ENCODE peak calls at places on chromosome 7, in seven cellular contexts. Z is ovary, M is ascending aorta, E is adrenal gland, C is Peyer's patch, I is heart right ventricle, K is mammary epithelial cell. X is an unnamed sample. For H3K4me1, the result is how much of the 10 kb centered on the place peaks cover.

GRCh38 chr7:86867163-86867762 is 192.2 kb downstream of the ELAPOR2 start:
- DNase-seq in Z (no peak), M (no peak), E (no peak), C (no peak), I (no peak), K (no peak), X (no peak)

GRCh38 chr7:72298912-72299311 is 113.2 kb downstream of the CALN1 start:
- DNase-seq in Z (no peak), M (no peak), E (no peak), C (no peak), I (no peak), K (no peak), X (no peak)

GRCh38 chr7:3712841-3713240 is 411.8 kb downstream of the SDK1 start:
- DNase-seq in Z (no peak), M (no peak), E (no peak), C (peak), I (no peak), K (no peak), X (no peak)

GRCh38 chr7:22653981-22654380 is 73.0 kb upstream of the IL6 start:
- DNase-seq in Z (no peak), M (no peak), E (no peak), C (no peak), I (no peak), K (no peak), X (no peak)

GRCh38 chr7:27149817-27150567 is 2.4 kb downstream of the HOXA3 start:
- DNase-seq in Z (no peak), M (no peak), E (no peak), C (peak), I (no peak), K (no peak), X (no peak)

GRCh38 chr7:28823582-28823981 is 134.5 kb downstream of the TRIL start:
- DNase-seq in Z (no peak), M (no peak), E (no peak), C (no peak), I (no peak), K (no peak), X (no peak)

GRCh38 chr7:25852249-25852994 is 299.6 kb upstream of the NFE2L3 start:
- DNase-seq in Z (peak), M (no peak), E (no peak), C (peak), I (peak), K (no peak), X (no peak)

GRCh38 chr7:41705109-41705871 is 2.4 kb upstream of the INHBA start:
- DNase-seq in Z (peak), M (peak), E (peak), C (peak), I (peak), K (peak), X (peak)

GRCh38 chr7:90792301-90792700 is 196.2 kb downstream of the CDK14 start:
- DNase-seq in Z (no peak), M (no peak), E (no peak), C (no peak), I (no peak), K (no peak), X (no peak)

GRCh38 chr7:42015413-42015698 is 221.7 kb downstream of the GLI3 start:
- DNase-seq in Z (no peak), M (no peak), E (no peak), C (no peak), I (no peak), K (no peak), X (no peak)

GRCh38 chr7:153446490-153446889 is 605.7 kb upstream of the DPP6 start:
- DNase-seq in Z (no peak), M (no peak), E (no peak), C (no peak), I (no peak), K (no peak), X (no peak)

GRCh38 chr7:11831727-11832495 is at the start of gene THSD7A:
- DNase-seq in Z (peak), M (no peak), E (peak), C (peak), I (peak), K (peak), X (peak)
- TF ChIP-seq CTCF in Z (no peak), M (no peak), E (no peak), C (peak), I (peak), K (no peak), X (no peak)

GRCh38 chr7:112942981-112943380 is 143.6 kb downstream of the GPR85 start:
- DNase-seq in Z (no peak), M (no peak), E (no peak), C (no peak), I (no peak), K (no peak), X (no peak)

GRCh38 chr7:112937651-112938390 is 147.6 kb upstream of the TMEM168 start:
- DNase-seq in Z (no peak), M (no peak), E (no peak), C (no peak), I (no peak), K (peak), X (no peak)

GRCh38 chr7:112939589-112940313 is 146.9 kb downstream of the GPR85 start:
- DNase-seq in Z (peak), M (peak), E (peak), C (peak), I (peak), K (peak), X (peak)

GRCh38 chr7:112940314-112940732 is 146.3 kb downstream of the GPR85 start:
- DNase-seq in Z (no peak), M (no peak), E (no peak), C (no peak), I (no peak), K (no peak), X (no peak)

DNA sequence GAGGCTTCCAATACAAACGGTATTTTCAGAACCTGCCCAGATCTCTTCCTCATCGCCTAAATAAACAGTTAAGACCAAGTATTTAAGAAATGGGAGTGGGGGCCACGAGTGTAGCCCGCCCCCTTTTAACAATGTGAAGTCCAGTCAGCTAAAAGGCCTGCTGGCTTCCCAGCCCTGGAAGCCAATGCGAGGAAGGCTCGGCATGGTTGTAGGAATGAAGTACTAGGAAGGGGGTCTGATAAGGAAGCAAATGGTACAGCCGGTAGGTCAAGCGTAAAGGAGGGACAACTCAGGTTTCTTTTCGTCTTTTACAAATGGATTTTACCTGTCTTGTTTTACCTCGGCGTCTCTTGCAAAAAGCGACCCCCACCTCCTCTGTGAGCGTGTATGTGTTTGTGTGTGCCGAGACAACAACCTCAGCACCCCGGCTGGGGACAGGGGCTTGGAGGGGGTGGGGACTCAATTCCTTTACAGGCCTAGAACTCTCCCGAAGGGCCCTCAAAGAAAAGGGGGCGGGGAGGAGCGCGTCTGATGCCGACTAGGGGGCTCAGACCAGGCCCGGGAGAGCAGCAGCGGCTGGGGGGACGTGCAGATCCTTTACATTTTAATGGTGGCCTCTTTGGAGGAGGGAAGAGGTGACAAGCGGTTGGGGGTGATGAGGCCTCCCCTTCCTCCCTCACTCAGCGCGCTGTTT is 147.6 kb downstream of the GPR85 start:
- DNase-seq in Z (peak), M (no peak), E (peak), C (peak), I (no peak), K (no peak), X (peak)
- H3K4me1 ChIP-seq in Z (under half), M (under half), E (under half), C (under half), I (under half), K (under half), X (under half)

DNA sequence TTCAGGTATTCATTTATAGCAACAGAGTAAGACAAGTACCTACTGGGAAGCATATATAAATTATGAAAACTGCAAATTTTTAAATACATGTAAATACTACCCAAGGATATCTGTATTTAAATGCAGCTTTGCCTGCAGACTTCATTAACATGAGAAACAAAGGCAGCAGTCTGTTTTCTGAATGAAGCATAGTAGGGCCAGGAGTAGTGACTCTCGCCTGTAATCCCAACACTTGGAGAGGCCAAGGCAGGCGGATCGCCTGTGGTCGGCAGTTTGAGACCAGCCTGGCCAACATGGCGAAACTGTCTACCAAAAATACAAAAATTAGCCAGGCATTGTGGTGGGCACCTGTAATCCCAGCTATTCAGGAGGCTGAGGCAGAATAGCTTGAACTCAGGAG is 42.5 kb upstream of the PHF14 start:
- DNase-seq in Z (no peak), M (no peak), E (no peak), C (no peak), I (no peak), K (no peak), X (no peak)
- H3K4me3 ChIP-seq in Z (no peak), M (no peak), E (no peak), C (no peak), I (no peak), K (no peak), X (no peak)

GRCh38 chr7:83072576-83073517 is 89.8 kb downstream of the PCLO start:
- DNase-seq in Z (no peak), M (no peak), E (no peak), C (no peak), I (no peak), K (peak), X (no peak)
- TF ChIP-seq CTCF in Z (no peak), M (no peak), E (no peak), C (peak), I (no peak), K (no peak), X (no peak)

GRCh38 chr7:50782376-50783208 is at the start of gene GRB10:
- DNase-seq in Z (peak), M (no peak), E (peak), C (no peak), I (peak), K (no peak), X (no peak)
- H3K4me1 ChIP-seq in Z (under half), M (under half), E (under half), C (under half), I (under half), K (under half), X (under half)

DNA sequence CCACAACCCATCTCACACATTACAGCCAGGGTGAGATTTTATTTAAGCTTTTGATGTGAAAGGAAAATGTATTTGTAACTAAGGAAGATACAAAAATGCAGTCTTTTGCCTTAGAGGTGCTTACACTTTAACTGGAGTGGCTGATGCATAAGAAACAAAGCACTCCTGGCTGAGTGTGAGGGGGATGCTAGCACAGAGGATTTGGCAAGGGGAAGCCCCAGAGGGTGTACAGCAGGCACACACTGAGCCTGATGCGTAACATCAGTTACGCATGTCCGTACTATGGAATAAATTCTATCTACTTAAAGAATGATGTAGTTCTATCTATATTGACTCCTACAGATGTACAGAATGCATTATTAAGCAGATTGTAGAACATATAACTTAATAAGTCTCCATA is 17.8 kb downstream of the GIMAP8 start:
- DNase-seq in Z (no peak), M (no peak), E (no peak), C (no peak), I (no peak), K (no peak), X (no peak)
- H3K4me3 ChIP-seq in Z (peak), M (no peak), E (no peak), C (no peak), I (peak), K (no peak), X (peak)

DNA sequence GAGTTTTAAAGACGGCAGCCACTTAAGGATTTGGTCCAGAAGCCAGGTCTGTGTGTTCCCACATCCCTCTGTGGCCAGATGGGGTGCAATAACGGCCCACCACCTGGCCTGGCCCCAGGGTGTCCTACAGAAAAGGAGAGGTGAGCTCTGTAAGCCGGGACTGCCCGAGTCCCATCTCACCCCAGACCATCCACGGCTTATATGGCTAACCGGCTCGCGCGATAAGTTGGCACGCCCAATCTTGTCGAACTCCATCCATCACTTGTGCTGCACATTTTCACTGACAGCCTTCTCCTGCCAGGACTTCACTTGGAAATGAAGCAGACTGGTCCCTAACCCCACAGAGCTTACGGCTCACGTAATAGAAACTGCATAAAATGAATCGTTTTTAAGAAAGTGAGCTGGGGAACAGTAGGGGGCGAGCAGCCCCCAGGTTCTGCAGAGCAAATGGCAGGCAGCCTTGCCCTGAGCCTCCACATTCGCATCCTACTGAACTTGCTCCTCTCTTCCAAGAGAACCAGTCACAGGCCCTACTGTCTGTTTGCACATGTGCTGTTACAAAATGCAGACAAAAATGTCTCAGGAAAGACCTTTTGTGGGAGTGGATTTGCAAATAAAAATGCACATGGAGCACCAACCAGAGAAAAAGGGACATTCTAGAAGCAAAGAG is 98.2 kb downstream of the TNS3 start:
- DNase-seq in Z (no peak), M (no peak), E (no peak), C (no peak), I (no peak), K (no peak), X (no peak)
- TF ChIP-seq CTCF in Z (no peak), M (no peak), E (peak), C (no peak), I (no peak), K (no peak), X (no peak)

DNA sequence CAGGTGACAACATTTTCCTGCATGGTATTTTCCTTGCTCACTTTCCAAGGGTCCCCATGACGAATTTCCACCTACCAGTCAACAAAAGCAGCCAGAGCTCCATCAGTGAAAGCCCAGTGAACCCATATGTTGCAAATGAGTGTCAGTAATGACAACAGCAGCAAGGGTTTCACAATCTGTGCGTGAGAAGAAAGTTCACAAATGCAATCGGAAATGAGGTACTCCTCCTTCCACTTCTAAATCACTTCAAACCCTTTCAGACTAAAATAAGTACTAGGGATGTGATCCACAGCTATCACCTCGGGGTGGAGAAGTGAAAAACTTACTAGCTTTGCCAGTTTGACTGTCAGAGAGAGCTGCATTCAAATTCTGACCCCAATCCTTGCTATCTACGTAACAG is 55.6 kb upstream of the BET1 start:
- DNase-seq in Z (no peak), M (no peak), E (no peak), C (no peak), I (no peak), K (no peak), X (no peak)
- H3K4me1 ChIP-seq in Z (under half), M (under half), E (under half), C (under half), I (under half), K (under half), X (under half)